ENCODE peak calls at places on chromosomes 6 and 20, in nine cellular contexts. I is testis, J is right lobe of liver, G is breast epithelium, U is uterus, X is IMR-90, N is heart left ventricle, L is adrenal gland, A is A549. D is an unnamed sample.

GRCh38 chr6:108254436-108255410 is 6.1 kb downstream of the SNX3 start:
- DNase-seq in I (no peak), J (no peak), G (no peak), U (no peak), X (no peak), N (no peak), L (no peak), A (no peak), D (no peak)

GRCh38 chr6:136334465-136334846 is 44.8 kb upstream of the BCLAF1 start:
- DNase-seq in I (no peak), J (no peak), G (no peak), U (no peak), X (no peak), N (peak), L (no peak), A (no peak), D (no peak)

GRCh38 chr20:4844766-4845465 is 123.2 kb downstream of the PRND start:
- DNase-seq in I (no peak), J (peak), G (no peak), U (no peak), X (no peak), N (no peak), L (no peak), A (no peak), D (no peak)

GRCh38 chr6:43877021-43877420 is 107.0 kb downstream of the VEGFA start:
- DNase-seq in I (no peak), J (no peak), G (no peak), U (no peak), X (no peak), N (no peak), L (no peak), A (no peak), D (no peak)

GRCh38 chr20:62591122-62591468 is 51.2 kb upstream of the SLCO4A1 start:
- DNase-seq in I (no peak), J (no peak), G (no peak), U (no peak), X (no peak), N (no peak), L (no peak), A (no peak), D (no peak)

GRCh38 chr6:45717027-45717426 is 298.6 kb downstream of the CLIC5 start:
- DNase-seq in I (no peak), J (no peak), G (no peak), U (no peak), X (no peak), N (no peak), L (no peak), A (no peak), D (no peak)

GRCh38 chr6:28884423-28885148 is 39.2 kb downstream of the TRIM27 start:
- DNase-seq in I (peak), J (no peak), G (no peak), U (no peak), X (no peak), N (no peak), L (no peak), A (no peak), D (no peak)

GRCh38 chr20:25541676-25542075 is 43.7 kb downstream of the NINL start:
- DNase-seq in I (no peak), J (no peak), G (no peak), U (no peak), X (no peak), N (no peak), L (no peak), A (no peak), D (no peak)

GRCh38 chr6:73585566-73586415 is 65.0 kb upstream of the EEF1A1 start:
- DNase-seq in I (peak), J (peak), G (peak), U (peak), X (peak), N (no peak), L (peak), A (peak), D (no peak)

GRCh38 chr6:7727951-7728854 is 2.3 kb downstream of the BMP6 start:
- DNase-seq in I (peak), J (no peak), G (no peak), U (no peak), X (no peak), N (peak), L (peak), A (peak), D (no peak)

GRCh38 chr6:29813809-29814208 is 13.8 kb upstream of the HLA-G start:
- DNase-seq in I (no peak), J (no peak), G (no peak), U (no peak), X (peak), N (no peak), L (peak), A (no peak), D (no peak)

GRCh38 chr6:10659697-10660348 is 34.6 kb downstream of the C6orf52 start:
- DNase-seq in I (no peak), J (no peak), G (no peak), U (no peak), X (no peak), N (no peak), L (no peak), A (no peak), D (no peak)

GRCh38 chr20:11204926-11205768 is 531.3 kb upstream of the JAG1 start:
- DNase-seq in I (peak), J (peak), G (peak), U (peak), X (peak), N (peak), L (peak), A (peak), D (peak)

GRCh38 chr6:72522735-72523141 is 99.1 kb upstream of the KCNQ5 start:
- DNase-seq in I (no peak), J (no peak), G (no peak), U (no peak), X (no peak), N (no peak), L (no peak), A (peak), D (no peak)

GRCh38 chr6:96499781-96500180 is 21.8 kb upstream of the UFL1 start:
- DNase-seq in I (no peak), J (no peak), G (no peak), U (no peak), X (no peak), N (no peak), L (no peak), A (no peak), D (no peak)

GRCh38 chr20:62476074-62476838 is 461 bp upstream of the GATA5 start:
- DNase-seq in I (peak), J (no peak), G (no peak), U (no peak), X (no peak), N (peak), L (peak), A (no peak), D (no peak)

GRCh38 chr20:53778736-53779135 is 185.1 kb upstream of the ZNF217 start:
- DNase-seq in I (no peak), J (no peak), G (no peak), U (no peak), X (no peak), N (no peak), L (no peak), A (no peak), D (no peak)

GRCh38 chr6:116106146-116106545 is 5.5 kb downstream of the NT5DC1 start:
- DNase-seq in I (no peak), J (no peak), G (no peak), U (no peak), X (no peak), N (no peak), L (no peak), A (no peak), D (no peak)

GRCh38 chr6:19879663-19880062 is 42.5 kb downstream of the ID4 start:
- DNase-seq in I (no peak), J (no peak), G (no peak), U (no peak), X (no peak), N (no peak), L (no peak), A (no peak), D (no peak)

GRCh38 chr6:18154507-18155272 is at the start of gene TPMT:
- DNase-seq in I (no peak), J (no peak), G (no peak), U (peak), X (no peak), N (peak), L (peak), A (peak), D (no peak)

GRCh38 chr20:58142843-58143185 is 85.6 kb downstream of the ANKRD60 start:
- DNase-seq in I (no peak), J (peak), G (peak), U (no peak), X (no peak), N (no peak), L (no peak), A (no peak), D (no peak)

GRCh38 chr6:12782136-12782535 is 65.6 kb downstream of the PHACTR1 start:
- DNase-seq in I (no peak), J (no peak), G (no peak), U (no peak), X (no peak), N (no peak), L (no peak), A (no peak), D (no peak)

GRCh38 chr6:151451950-151452749 is at the start of gene RMND1:
- DNase-seq in I (peak), J (peak), G (peak), U (peak), X (peak), N (peak), L (peak), A (peak), D (peak)

GRCh38 chr6:33061987-33062386 is 11.5 kb downstream of the HLA-DPA1 start:
- DNase-seq in I (no peak), J (no peak), G (no peak), U (no peak), X (peak), N (no peak), L (no peak), A (no peak), D (no peak)

GRCh38 chr6:157615411-157615763 is 207.7 kb upstream of the SNX9 start:
- DNase-seq in I (no peak), J (no peak), G (no peak), U (no peak), X (no peak), N (no peak), L (no peak), A (no peak), D (no peak)

GRCh38 chr6:89313006-89313405 is 2.1 kb downstream of the GABRR2 start:
- DNase-seq in I (peak), J (no peak), G (no peak), U (no peak), X (peak), N (peak), L (no peak), A (no peak), D (peak)

GRCh38 chr6:169843991-169844390 is 92.6 kb downstream of the ERMARD start:
- DNase-seq in I (no peak), J (no peak), G (no peak), U (no peak), X (no peak), N (no peak), L (peak), A (no peak), D (no peak)

GRCh38 chr6:166561766-166562165 is 24.7 kb downstream of the RAMACL start:
- DNase-seq in I (peak), J (no peak), G (no peak), U (peak), X (peak), N (no peak), L (no peak), A (no peak), D (no peak)

GRCh38 chr20:23121766-23122095 is 35.6 kb upstream of the CD93 start:
- DNase-seq in I (no peak), J (no peak), G (no peak), U (no peak), X (no peak), N (no peak), L (no peak), A (no peak), D (no peak)

GRCh38 chr6:1724124-1724523 is 114.4 kb downstream of the FOXC1 start:
- DNase-seq in I (no peak), J (no peak), G (no peak), U (no peak), X (no peak), N (no peak), L (no peak), A (no peak), D (no peak)

GRCh38 chr6:168132531-168133184 is 53.6 kb upstream of the FRMD1 start:
- DNase-seq in I (peak), J (peak), G (peak), U (no peak), X (peak), N (peak), L (peak), A (peak), D (peak)

DNA sequence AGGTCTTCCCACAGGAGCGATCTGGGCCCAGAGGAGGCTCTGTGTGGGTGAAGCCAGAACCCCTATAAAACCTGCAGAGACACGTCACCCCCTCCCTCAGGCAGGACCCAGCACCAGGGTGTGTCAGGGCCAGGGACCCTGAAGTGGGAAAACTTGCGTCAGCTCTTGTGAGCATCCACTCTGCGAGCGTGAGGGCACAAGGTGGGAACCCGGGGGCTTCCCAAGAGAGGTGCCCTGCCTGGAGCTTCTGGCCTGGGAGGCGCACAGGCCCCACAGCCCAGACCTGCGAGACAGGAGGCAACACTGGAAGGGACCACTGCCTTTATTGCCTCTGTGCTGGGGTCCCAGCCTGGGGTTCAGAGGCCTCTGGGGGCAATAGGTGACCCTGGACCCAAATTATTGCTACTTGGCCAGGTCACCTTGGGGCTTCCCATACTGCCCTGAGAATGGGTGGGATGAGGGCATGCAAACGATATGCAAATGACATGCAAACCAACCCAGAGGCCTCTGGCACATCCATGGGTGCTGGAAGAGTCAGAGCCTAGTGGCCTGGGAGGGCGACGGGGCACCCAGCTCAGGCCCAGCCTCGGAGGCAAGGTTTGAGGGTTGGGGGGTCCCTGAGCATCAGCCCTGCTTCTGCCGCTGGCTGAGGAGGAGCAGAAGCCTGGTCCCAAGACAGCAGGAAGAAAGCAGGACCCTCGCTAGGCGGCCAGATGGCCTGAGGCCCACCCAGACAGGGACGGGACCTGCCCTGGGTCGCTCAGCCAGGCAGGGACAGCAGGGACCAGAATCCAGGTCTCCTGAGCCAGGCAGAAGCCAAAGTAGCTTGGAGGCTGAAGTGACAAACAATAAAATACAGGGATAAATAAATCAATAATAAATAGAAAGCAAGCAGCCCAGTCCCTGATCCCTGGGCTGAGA is 5.1 kb upstream of the C20orf144 start:
- DNase-seq in I (no peak), J (no peak), G (no peak), U (no peak), X (no peak), N (no peak), L (peak), A (no peak), D (no peak)
- TF ChIP-seq POLR2A in I (no peak), J (no peak), G (no peak), U (no peak), X (no peak), N (no peak), L (no peak), A (no peak), D (no peak)

DNA sequence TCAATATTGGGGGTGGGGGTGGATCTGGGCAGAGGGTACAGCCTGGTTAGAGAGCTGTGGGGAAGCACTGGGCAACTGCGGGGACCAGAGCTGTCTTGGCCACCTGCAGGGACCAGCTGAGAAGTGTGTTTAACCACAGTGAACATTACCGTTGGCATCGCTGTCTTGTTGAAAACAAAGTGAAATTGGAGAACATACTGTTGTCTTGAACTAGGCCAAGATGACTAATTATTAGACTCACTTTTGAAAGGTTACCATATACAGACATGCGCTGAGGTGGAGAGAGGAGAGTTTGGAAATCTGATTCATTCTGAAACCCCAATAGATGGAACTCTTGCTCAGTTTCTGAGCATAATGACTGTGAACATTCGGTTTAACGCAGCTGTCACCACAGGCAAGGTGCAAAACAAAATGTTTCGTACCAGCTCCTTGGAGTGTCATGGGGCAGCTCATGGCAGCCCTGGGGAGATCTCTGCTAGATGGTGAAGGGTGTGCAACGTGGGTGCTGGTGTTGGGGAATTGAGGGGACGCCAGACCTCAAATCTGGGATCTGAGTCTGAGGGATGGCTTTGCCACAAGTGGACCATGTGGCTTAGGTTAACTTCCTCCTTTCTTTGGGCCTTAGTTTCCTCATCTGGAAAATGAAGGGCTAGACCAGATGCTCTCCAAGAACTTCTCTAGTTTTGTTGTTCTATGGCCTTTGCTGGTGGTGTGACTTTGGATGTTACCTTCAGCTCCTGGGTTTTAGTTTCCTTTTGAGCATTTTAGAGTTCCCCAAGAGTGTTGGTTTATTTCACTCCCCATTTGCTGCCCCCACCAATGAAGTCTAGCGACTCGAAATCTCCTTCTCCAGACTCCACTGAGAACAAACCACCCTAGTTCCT is 24.6 kb upstream of the GTSF1L start:
- DNase-seq in I (no peak), J (no peak), G (no peak), U (no peak), X (peak), N (no peak), L (no peak), A (no peak), D (no peak)
- TF ChIP-seq POLR2A in I (no peak), J (no peak), G (no peak), U (no peak), X (no peak), N (no peak), L (no peak), A (no peak), D (no peak)

GRCh38 chr6:139711714-139712585 is 337.5 kb upstream of the CITED2 start:
- DNase-seq in I (no peak), J (no peak), G (no peak), U (no peak), X (peak), N (no peak), L (no peak), A (no peak), D (no peak)
- TF ChIP-seq POLR2A in I (no peak), J (no peak), G (no peak), U (no peak), X (no peak), N (no peak), L (no peak), A (no peak), D (no peak)

DNA sequence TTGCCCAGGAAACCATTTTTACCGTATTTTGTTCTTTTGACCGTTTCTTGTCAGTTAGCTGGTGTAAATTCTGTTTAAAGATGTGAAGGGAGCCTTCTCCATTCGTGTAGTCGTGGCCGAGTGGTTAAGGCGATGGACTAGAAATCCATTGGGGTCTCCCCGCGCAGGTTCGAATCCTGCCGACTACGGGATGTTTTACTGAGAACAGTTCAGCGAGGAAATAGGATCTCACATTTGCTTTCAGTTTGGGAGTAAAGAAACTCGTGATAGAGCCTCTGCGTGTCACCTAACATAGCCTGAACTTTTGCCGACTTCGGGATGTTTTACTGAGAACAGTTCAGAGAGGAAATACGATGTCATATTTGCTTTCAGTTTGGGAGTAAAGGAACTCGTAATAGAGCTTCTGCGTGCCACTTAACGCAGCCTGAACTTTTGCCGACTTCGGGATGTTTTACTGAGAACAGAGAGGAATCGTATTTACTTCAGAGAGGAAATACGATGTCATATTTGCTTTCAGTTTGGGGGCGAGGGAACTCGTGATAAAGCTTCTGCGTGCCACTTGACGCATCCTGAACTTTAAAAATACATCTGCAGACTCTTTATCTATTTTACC is 5.9 kb upstream of the ZNF184 start:
- DNase-seq in I (peak), J (peak), G (peak), U (peak), X (peak), N (peak), L (peak), A (peak), D (peak)
- TF ChIP-seq POLR2A in I (no peak), J (no peak), G (no peak), U (no peak), X (no peak), N (no peak), L (no peak), A (no peak), D (no peak)

GRCh38 chr6:160523223-160523622 is 140.9 kb downstream of the LPA start:
- DNase-seq in I (no peak), J (no peak), G (no peak), U (no peak), X (no peak), N (no peak), L (no peak), A (no peak), D (no peak)

GRCh38 chr6:160519133-160519532 is 144.9 kb downstream of the LPA start:
- DNase-seq in I (no peak), J (no peak), G (no peak), U (no peak), X (no peak), N (no peak), L (no peak), A (no peak), D (no peak)

GRCh38 chr6:160519603-160520042 is 144.5 kb downstream of the LPA start:
- DNase-seq in I (no peak), J (no peak), G (no peak), U (no peak), X (no peak), N (no peak), L (no peak), A (peak), D (no peak)

GRCh38 chr6:160520043-160520904 is 143.8 kb downstream of the LPA start:
- DNase-seq in I (peak), J (peak), G (peak), U (peak), X (peak), N (peak), L (peak), A (peak), D (peak)
- TF ChIP-seq POLR2A in I (no peak), J (peak), G (no peak), U (peak), X (no peak), N (no peak), L (no peak), A (peak), D (no peak)

GRCh38 chr6:48109902-48110301 is 1.1 kb downstream of the PTCHD4 start:
- DNase-seq in I (no peak), J (no peak), G (no peak), U (no peak), X (no peak), N (no peak), L (no peak), A (no peak), D (no peak)
- TF ChIP-seq POLR2A in I (no peak), J (no peak), G (no peak), U (no peak), X (no peak), N (no peak), L (no peak), A (no peak), D (no peak)

GRCh38 chr6:150204705-150205472 is 62.0 kb downstream of the PPP1R14C start:
- DNase-seq in I (no peak), J (no peak), G (no peak), U (no peak), X (no peak), N (peak), L (no peak), A (no peak), D (no peak)
- TF ChIP-seq POLR2A in I (no peak), J (no peak), G (no peak), U (no peak), X (no peak), N (no peak), L (no peak), A (no peak), D (no peak)